ENCODE peak calls at places on chromosomes 1 and 21, in seven cellular contexts. F is fibroblast of lung; O is GM23248; C is CD4-positive, alpha-beta memory T cell; R is iPS DF 6.9; E is H1; X is neuronal stem cell. G is an unnamed sample.

GRCh38 chr1:109240158-109241152 is 8.9 kb upstream of the CELSR2 start:
- DNase-seq in R (no peak), O (peak; percentile 91), C (no peak), X (no peak), E (no peak), F (peak; percentile 70), G (peak; percentile 95)

GRCh38 chr1:167441222-167441621 is 77.1 kb downstream of the CD247 start:
- DNase-seq in O (no peak), R (no peak), C (no peak), F (no peak), X (no peak), E (no peak), G (no peak)

GRCh38 chr1:102941364-102941947 is 166.9 kb downstream of the COL11A1 start:
- DNase-seq in E (no peak), C (no peak), O (no peak), R (no peak), F (peak; percentile 20), X (no peak), G (no peak)

GRCh38 chr1:110783292-110783918 is 89.5 kb upstream of the CD53 start:
- DNase-seq in C (peak; percentile 74), F (peak; percentile 26), R (peak; percentile 27), O (peak; percentile 62), X (peak; percentile 48), E (no peak), G (peak; percentile 23)

GRCh38 chr1:91506071-91506470 is 5.4 kb downstream of the CDC7 start:
- DNase-seq in O (no peak), R (no peak), C (no peak), E (no peak), F (no peak), X (no peak), G (no peak)

GRCh38 chr1:182174202-182174855 is 112.8 kb upstream of the ZNF648 start:
- DNase-seq in E (no peak), F (no peak), C (no peak), X (no peak), R (no peak), O (no peak), G (no peak)

GRCh38 chr1:157278383-157279156 is 140.4 kb upstream of the ETV3 start:
- DNase-seq in F (no peak), R (no peak), X (no peak), C (no peak), O (no peak), E (no peak), G (no peak)

GRCh38 chr21:44939532-44940115 is at the start of gene SLX9:
- DNase-seq in F (peak; percentile 74), R (no peak), C (peak; percentile 77), E (no peak), O (peak; percentile 91), X (peak; percentile 78), G (peak; percentile 85)

GRCh38 chr1:228006034-228006792 is 585 bp upstream of the WNT3A start:
- DNase-seq in F (no peak), X (no peak), C (no peak), E (no peak), O (no peak), R (no peak), G (no peak)

GRCh38 chr21:41045534-41046268 is 122.3 kb upstream of the BACE2 start:
- DNase-seq in F (no peak), X (peak; percentile 26), E (peak; percentile 9), O (no peak), R (peak; percentile 33), C (no peak), G (no peak)

GRCh38 chr1:222167111-222167510 is 380.8 kb downstream of the HHIPL2 start:
- DNase-seq in R (no peak), C (no peak), O (peak; percentile 98), F (peak; percentile 94), X (peak; percentile 1), E (no peak), G (peak; percentile 84)

GRCh38 chr21:35840197-35840799 is 220.0 kb downstream of the SETD4 start:
- DNase-seq in F (peak; percentile 80), R (peak; percentile 18), E (no peak), C (peak; percentile 43), X (peak; percentile 57), O (peak; percentile 83), G (peak; percentile 19)

GRCh38 chr1:225692517-225692879 is 39.6 kb upstream of the ENAH start:
- DNase-seq in E (no peak), X (no peak), F (no peak), C (no peak), R (no peak), O (no peak), G (no peak)

GRCh38 chr1:9659328-9659727 is 7.8 kb downstream of the PIK3CD start:
- DNase-seq in O (peak; percentile 90), X (no peak), E (no peak), R (no peak), F (peak; percentile 80), C (no peak), G (peak; percentile 40)

GRCh38 chr1:8598060-8598724 is 219.2 kb downstream of the RERE start:
- DNase-seq in F (peak; percentile 36), X (no peak), R (no peak), C (no peak), E (no peak), O (peak; percentile 84), G (peak; percentile 43)

GRCh38 chr1:199448641-199449040 is 578.9 kb upstream of the NR5A2 start:
- DNase-seq in F (peak; percentile 67), E (no peak), X (no peak), R (no peak), C (no peak), O (no peak), G (no peak)

GRCh38 chr1:243266231-243266630 is 10.4 kb downstream of the SDCCAG8 start:
- DNase-seq in F (peak; percentile 63), R (no peak), E (no peak), C (no peak), X (no peak), O (no peak), G (no peak)

GRCh38 chr1:32540589-32540988 is 1.4 kb downstream of the ZBTB8A start:
- DNase-seq in F (no peak), X (no peak), C (no peak), R (no peak), E (no peak), O (peak; percentile 3), G (no peak)

GRCh38 chr1:19877821-19878636 is 4.2 kb upstream of the OTUD3 start:
- DNase-seq in X (no peak), R (no peak), C (no peak), E (no peak), O (peak; percentile 33), F (no peak), G (no peak)

GRCh38 chr1:16253332-16253922 is 16.4 kb upstream of the CPLANE2 start:
- DNase-seq in O (no peak), F (no peak), C (no peak), X (no peak), R (no peak), E (no peak), G (no peak)

GRCh38 chr1:185695299-185695698 is 38.9 kb upstream of the HMCN1 start:
- DNase-seq in O (peak; percentile 8), F (no peak), X (no peak), C (peak; percentile 22), R (no peak), E (no peak), G (no peak)

GRCh38 chr1:37478451-37478871 is 4.1 kb downstream of the ZC3H12A start:
- DNase-seq in R (no peak), O (peak; percentile 93), C (peak; percentile 45), E (no peak), F (peak; percentile 80), X (no peak), G (no peak)

GRCh38 chr21:42630626-42631025 is 22.8 kb upstream of the PDE9A start:
- DNase-seq in R (no peak), C (no peak), E (no peak), F (no peak), X (no peak), O (peak; percentile 17), G (no peak)

GRCh38 chr1:236051107-236051885 is 13.6 kb downstream of the NID1 start:
- DNase-seq in C (no peak), R (no peak), E (no peak), X (no peak), O (peak; percentile 50), F (peak; percentile 37), G (no peak)

GRCh38 chr1:225388372-225388771 is 39.5 kb downstream of the LBR start:
- DNase-seq in R (no peak), F (peak; percentile 30), X (no peak), C (no peak), O (peak; percentile 32), E (no peak), G (no peak)

GRCh38 chr1:64092851-64093371 is 110.5 kb upstream of the UBE2U start:
- DNase-seq in O (no peak), R (no peak), F (no peak), X (no peak), C (no peak), E (no peak), G (no peak)

GRCh38 chr1:159800177-159800935 is 1.8 kb upstream of the FCRL6 start:
- DNase-seq in F (no peak), R (no peak), C (no peak), E (no peak), X (no peak), O (peak; percentile 34), G (no peak)

GRCh38 chr1:247204177-247204647 is 32.4 kb upstream of the ZNF124 start:
- DNase-seq in C (no peak), R (no peak), E (no peak), O (no peak), F (no peak), X (no peak), G (no peak)
- H3K9me3 ChIP-seq in C (no peaks in the 10 kb centered on the region), R (no peaks in the 10 kb centered on the region), E (no peaks in the 10 kb centered on the region), O (no peaks in the 10 kb centered on the region), F (no peaks in the 10 kb centered on the region), X (peaks cover 40% of the 10 kb centered on the region), G (peaks cover 27% of the 10 kb centered on the region)

GRCh38 chr1:234589854-234590620 is 19.9 kb downstream of the IRF2BP2 start:
- DNase-seq in R (no peak), C (no peak), E (no peak), F (peak; percentile 40), X (no peak), O (peak; percentile 33), G (peak; percentile 79)
- H3K36me3 ChIP-seq in R (no peaks in the 10 kb centered on the region), C (no peaks in the 10 kb centered on the region), E (no peaks in the 10 kb centered on the region), F (no peaks in the 10 kb centered on the region), X (no peaks in the 10 kb centered on the region), O (no peaks in the 10 kb centered on the region), G (no peaks in the 10 kb centered on the region)

GRCh38 chr1:2916706-2917105 is 104.6 kb upstream of the ACTRT2 start:
- DNase-seq in E (no peak), F (no peak), C (no peak), R (no peak), O (no peak), X (no peak), G (no peak)
- H3K9me3 ChIP-seq in E (peaks cover 73% of the 10 kb centered on the region), F (peaks cover 7% of the 10 kb centered on the region), C (no peaks in the 10 kb centered on the region), R (peaks cover 55% of the 10 kb centered on the region), O (no peaks in the 10 kb centered on the region), X (no peaks in the 10 kb centered on the region), G (no peaks in the 10 kb centered on the region)

DNA sequence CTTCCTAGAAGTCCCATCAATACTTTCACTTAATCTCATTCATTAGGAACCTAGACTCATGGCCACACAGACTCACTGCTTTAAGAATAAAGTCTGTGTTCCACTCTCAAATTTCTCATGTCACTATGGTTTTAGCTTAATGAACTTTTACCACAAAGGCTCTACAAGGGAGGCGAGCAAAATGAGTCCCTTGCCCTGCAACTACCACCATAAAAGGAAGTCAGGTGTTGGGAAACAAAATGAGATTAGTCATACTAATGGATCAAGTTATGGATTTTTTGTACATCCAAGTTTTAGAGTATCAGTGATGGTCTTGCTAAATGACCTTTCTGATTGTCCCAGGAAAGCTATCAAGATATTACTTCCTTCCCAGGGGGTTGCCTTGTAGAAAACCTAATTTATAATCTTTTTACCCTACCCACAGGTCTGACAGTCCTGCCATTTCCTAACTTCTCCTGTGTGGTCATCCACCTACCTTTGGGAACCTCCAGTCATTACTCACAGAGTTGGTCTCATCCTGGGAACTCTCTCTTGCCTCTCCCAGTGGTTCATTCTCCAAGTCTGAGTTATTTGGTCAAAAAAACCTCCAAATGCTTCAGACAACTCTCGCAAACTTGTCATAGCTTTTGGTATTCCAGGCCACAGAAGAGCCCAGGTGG is 51.8 kb upstream of the SLC16A1 start:
- DNase-seq in O (no peak), R (no peak), E (no peak), F (peak; percentile 21), C (no peak), X (no peak), G (no peak)
- H3K36me3 ChIP-seq in O (peaks cover 6% of the 10 kb centered on the region), R (no peaks in the 10 kb centered on the region), E (no peaks in the 10 kb centered on the region), F (no peaks in the 10 kb centered on the region), C (no peaks in the 10 kb centered on the region), X (peaks cover 12% of the 10 kb centered on the region), G (peaks cover 34% of the 10 kb centered on the region)

G was measured in MG63.